ENCODE peak calls at places on chromosomes 3 and 15, in nine cellular contexts. L is activated gamma-delta T cell treated with Interleukin-2 at 50 U/mL for 16 hours, F is midbrain, A is GM10248, E is NCI-H460, I is RPMI7951, O is MV-4-11, J is mesendoderm, N is NCI-H774. G is an unnamed sample.

GRCh38 chr3:27166888-27167287 is 202.3 kb downstream of the NEK10 start:
- DNase-seq in L (no peak), F (no peak), A (no peak), E (no peak), I (peak; percentile 96), O (peak; percentile 55), J (peak; percentile 60), N (no peak), G (peak; percentile 7)

GRCh38 chr3:24579008-24579407 is 84.4 kb upstream of the THRB start:
- DNase-seq in L (no peak), F (no peak), A (no peak), E (no peak), I (no peak), O (no peak), J (peak; percentile 36), N (no peak), G (no peak)

GRCh38 chr3:123281929-123282328 is 80.2 kb downstream of the SEC22A start:
- DNase-seq in L (no peak), F (no peak), A (no peak), E (no peak), I (no peak), O (no peak), J (no peak), N (no peak), G (no peak)

GRCh38 chr3:173659972-173660371 is 262.4 kb downstream of the NLGN1 start:
- DNase-seq in L (no peak), F (no peak), A (no peak), E (no peak), I (no peak), O (no peak), J (peak; percentile 4), N (no peak), G (no peak)

GRCh38 chr3:111311126-111311525 is 230.9 kb upstream of the CD96 start:
- DNase-seq in L (no peak), F (no peak), A (no peak), E (no peak), I (no peak), O (no peak), J (no peak), N (no peak), G (no peak)

GRCh38 chr3:129228891-129229585 is 20.4 kb upstream of the COPG1 start:
- DNase-seq in L (no peak), F (no peak), A (no peak), E (no peak), I (peak; percentile 91), O (peak; percentile 59), J (peak; percentile 69), N (no peak), G (no peak)

GRCh38 chr3:188076176-188076575 is 77.8 kb upstream of the LPP start:
- DNase-seq in L (no peak), F (peak; percentile 69), A (no peak), E (no peak), I (no peak), O (no peak), J (no peak), N (no peak), G (peak; percentile 68)

GRCh38 chr15:60006203-60006782 is 2.2 kb downstream of the FOXB1 start:
- DNase-seq in L (peak; percentile 35), F (peak; percentile 43), A (peak; percentile 51), E (peak; percentile 27), I (peak; percentile 35), O (no peak), J (peak; percentile 87), N (peak; percentile 51), G (no peak)

GRCh38 chr15:65641723-65642475 is 20.2 kb downstream of the SLC24A1 start:
- DNase-seq in L (no peak), F (peak; percentile 19), A (no peak), E (no peak), I (peak; percentile 7), O (no peak), J (peak; percentile 28), N (no peak), G (no peak)

GRCh38 chr3:33717616-33717865 is 513 bp downstream of the CLASP2 start:
- DNase-seq in L (no peak), F (no peak), A (no peak), E (peak; percentile 33), I (peak; percentile 65), O (peak; percentile 36), J (no peak), N (no peak), G (no peak)